ENCODE peak calls at places on chromosomes 4 and X, in seven cellular contexts. U is iris pigment epithelial cell; G is germinal center; I is RPMI7951; Q is LoVo; W is GM06990; H is activated naive CD4-positive, alpha-beta T cell treated with anti-CD3 and anti-CD28 coated beads, Interleukin-2, amount 10 ng/mL, durations not matched to agents 7 days and 5 days. T is an unnamed sample.

GRCh38 chrX:132216283-132216682 is 3.0 kb downstream of the RAP2C start:
- DNase-seq in U (no peak), G (no peak), I (no peak), Q (no peak), W (no peak), H (no peak), T (no peak)

GRCh38 chr4:153593166-153593565 is 90.9 kb upstream of the TLR2 start:
- DNase-seq in U (no peak), G (no peak), I (no peak), Q (no peak), W (no peak), H (no peak), T (no peak)

GRCh38 chr4:26116057-26116456 is 202.0 kb downstream of the SMIM20 start:
- DNase-seq in U (peak), G (no peak), I (peak), Q (no peak), W (no peak), H (no peak), T (no peak)

GRCh38 chr4:53505947-53506346 is 85.3 kb downstream of the LNX1 start:
- DNase-seq in U (peak), G (no peak), I (no peak), Q (no peak), W (no peak), H (no peak), T (no peak)

GRCh38 chr4:101000496-101000895 is 346.8 kb downstream of the PPP3CA start:
- DNase-seq in U (peak), G (no peak), I (no peak), Q (no peak), W (no peak), H (no peak), T (no peak)

GRCh38 chr4:95190751-95191436 is 357.9 kb downstream of the UNC5C start:
- DNase-seq in U (no peak), G (no peak), I (peak), Q (no peak), W (no peak), H (no peak), T (no peak)

GRCh38 chr4:6250235-6250983 is 19.2 kb upstream of the WFS1 start:
- DNase-seq in U (peak), G (peak), I (peak), Q (peak), W (no peak), H (no peak), T (peak)

GRCh38 chrX:78314561-78314960 is 12.8 kb downstream of the CYSLTR1 start:
- DNase-seq in U (no peak), G (no peak), I (no peak), Q (no peak), W (no peak), H (no peak), T (peak)

GRCh38 chr4:136424052-136424451 is 1108.2 kb downstream of the PCDH18 start:
- DNase-seq in U (no peak), G (no peak), I (no peak), Q (no peak), W (no peak), H (no peak), T (no peak)

GRCh38 chrX:32395878-32396277 is 815.5 kb downstream of the DMD start:
- DNase-seq in U (no peak), G (no peak), I (no peak), Q (no peak), W (no peak), H (no peak), T (no peak)

GRCh38 chr4:146450524-146450923 is 71.2 kb downstream of the SLC10A7 start:
- DNase-seq in U (peak), G (no peak), I (peak), Q (no peak), W (peak), H (no peak), T (no peak)

GRCh38 chr4:147822128-147822527 is 90.2 kb downstream of the ARHGAP10 start:
- DNase-seq in U (peak), G (no peak), I (peak), Q (no peak), W (no peak), H (no peak), T (peak)

T was measured in HL-60.